ENCODE peak calls at places on chromosome 7, in six cellular contexts. L is HCT116, S is thyroid gland, F is heart left ventricle, W is stomach, Q is A549. T is an unnamed sample.

GRCh38 chr7:93178213-93178612 is 30.0 kb upstream of the SAMD9L start:
- DNase-seq in L (no peak), S (no peak), F (no peak), W (no peak), Q (peak; percentile 3), T (no peak)

GRCh38 chr7:10703981-10704380 is 269.7 kb upstream of the PHF14 start:
- DNase-seq in L (no peak), S (no peak), F (no peak), W (no peak), Q (no peak), T (no peak)

GRCh38 chr7:17333227-17333626 is 34.8 kb downstream of the AHR start:
- DNase-seq in L (no peak), S (no peak), F (no peak), W (no peak), Q (no peak), T (no peak)

GRCh38 chr7:18086165-18087030 is 58.8 kb upstream of the PRPS1L1 start:
- DNase-seq in L (no peak), S (peak; percentile 41), F (peak; percentile 66), W (no peak), Q (peak; percentile 18), T (no peak)

GRCh38 chr7:107045195-107045960 is 873 bp downstream of the PRKAR2B start:
- DNase-seq in L (no peak), S (no peak), F (no peak), W (no peak), Q (no peak), T (no peak)

GRCh38 chr7:26856481-26856880 is 7.9 kb downstream of the SKAP2 start:
- DNase-seq in L (no peak), S (no peak), F (no peak), W (no peak), Q (no peak), T (no peak)

GRCh38 chr7:136348142-136348541 is 371.0 kb upstream of the MTPN start:
- DNase-seq in L (no peak), S (no peak), F (no peak), W (no peak), Q (no peak), T (no peak)

GRCh38 chr7:66739477-66739876 is 1.1 kb upstream of the RABGEF1 start:
- DNase-seq in L (no peak), S (no peak), F (no peak), W (no peak), Q (no peak), T (no peak)

GRCh38 chr7:107091306-107091705 is 46.8 kb downstream of the PRKAR2B start:
- DNase-seq in L (no peak), S (no peak), F (no peak), W (no peak), Q (no peak), T (no peak)

GRCh38 chr7:41826641-41827040 is 123.8 kb upstream of the INHBA start:
- DNase-seq in L (no peak), S (no peak), F (no peak), W (no peak), Q (no peak), T (no peak)

GRCh38 chr7:149005427-149006344 is 22.6 kb downstream of the PDIA4 start:
- DNase-seq in L (peak; percentile 43), S (peak; percentile 73), F (peak; percentile 83), W (peak; percentile 88), Q (peak; percentile 70), T (peak; percentile 91)

GRCh38 chr7:69674701-69675182 is 76.5 kb downstream of the AUTS2 start:
- DNase-seq in L (no peak), S (no peak), F (no peak), W (no peak), Q (no peak), T (no peak)

GRCh38 chr7:74473116-74473515 is 19.4 kb downstream of the GTF2IRD1 start:
- DNase-seq in L (no peak), S (peak; percentile 65), F (no peak), W (no peak), Q (peak; percentile 34), T (no peak)

GRCh38 chr7:50644586-50644985 is 79.4 kb upstream of the DDC start:
- DNase-seq in L (no peak), S (no peak), F (no peak), W (no peak), Q (no peak), T (no peak)

GRCh38 chr7:8103282-8103681 is 134.7 kb downstream of the GLCCI1 start:
- DNase-seq in L (no peak), S (no peak), F (no peak), W (no peak), Q (no peak), T (no peak)

GRCh38 chr7:108201766-108202165 is 71.6 kb upstream of the LAMB4 start:
- DNase-seq in L (no peak), S (no peak), F (no peak), W (no peak), Q (no peak), T (no peak)

GRCh38 chr7:112116894-112117293 is 89.3 kb downstream of the DOCK4 start:
- DNase-seq in L (no peak), S (no peak), F (no peak), W (no peak), Q (no peak), T (no peak)

GRCh38 chr7:101814996-101815825 is 2.2 kb upstream of the CUX1 start:
- DNase-seq in L (no peak), S (peak; percentile 60), F (peak; percentile 69), W (peak; percentile 51), Q (peak; percentile 69), T (peak; percentile 35)

GRCh38 chr7:137953043-137953691 is 48.7 kb downstream of the CREB3L2 start:
- DNase-seq in L (no peak), S (no peak), F (no peak), W (no peak), Q (no peak), T (no peak)

GRCh38 chr7:135326636-135327280 is 93.1 kb downstream of the STRA8 start:
- DNase-seq in L (no peak), S (no peak), F (no peak), W (no peak), Q (no peak), T (no peak)

GRCh38 chr7:123143206-123143605 is 56.6 kb downstream of the SLC13A1 start:
- DNase-seq in L (no peak), S (no peak), F (no peak), W (no peak), Q (no peak), T (no peak)

GRCh38 chr7:41459183-41459582 is 243.7 kb downstream of the INHBA start:
- DNase-seq in L (no peak), S (no peak), F (no peak), W (no peak), Q (no peak), T (no peak)

DNA sequence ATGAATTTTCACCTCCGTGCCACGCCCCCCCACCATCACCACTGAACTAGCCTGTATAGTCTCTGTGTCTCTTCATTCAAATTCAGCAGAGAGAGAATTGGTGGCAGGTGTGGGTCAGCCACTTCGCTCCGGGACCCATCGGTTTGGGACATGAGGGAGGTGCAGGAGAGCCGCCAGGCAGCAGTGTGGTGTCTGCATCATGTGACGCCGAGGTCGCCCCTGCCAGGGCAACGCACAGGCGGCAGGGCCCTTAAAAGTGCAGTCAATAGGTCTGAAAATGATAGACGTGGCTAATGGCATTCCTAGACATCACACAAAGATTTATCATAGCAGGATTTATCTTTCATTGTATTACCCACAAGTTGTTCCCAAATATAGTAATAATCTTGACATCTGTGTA is 100.6 kb upstream of the RNF32 start:
- DNase-seq in L (no peak), S (no peak), F (no peak), W (no peak), Q (no peak), T (no peak)
- TF ChIP-seq POLR2A in L (no peak), S (no peak), F (no peak), W (no peak), Q (no peak), T (no peak)

GRCh38 chr7:100192951-100193350 is 15.2 kb downstream of the STAG3 start:
- DNase-seq in L (no peak), S (no peak), F (no peak), W (no peak), Q (no peak), T (no peak)
- H3K4me1 ChIP-seq in L (no peaks in the 10 kb centered on the region), S (peaks cover 15% of the 10 kb centered on the region), F (no peaks in the 10 kb centered on the region), W (no peaks in the 10 kb centered on the region), Q (peaks cover 4% of the 10 kb centered on the region), T (no peaks in the 10 kb centered on the region)

GRCh38 chr7:22863156-22863899 is 40.7 kb upstream of the TOMM7 start:
- DNase-seq in L (no peak), S (no peak), F (no peak), W (no peak), Q (no peak), T (peak; percentile 41)
- TF ChIP-seq POLR2A in L (no peak), S (no peak), F (no peak), W (no peak), Q (no peak), T (no peak)

DNA sequence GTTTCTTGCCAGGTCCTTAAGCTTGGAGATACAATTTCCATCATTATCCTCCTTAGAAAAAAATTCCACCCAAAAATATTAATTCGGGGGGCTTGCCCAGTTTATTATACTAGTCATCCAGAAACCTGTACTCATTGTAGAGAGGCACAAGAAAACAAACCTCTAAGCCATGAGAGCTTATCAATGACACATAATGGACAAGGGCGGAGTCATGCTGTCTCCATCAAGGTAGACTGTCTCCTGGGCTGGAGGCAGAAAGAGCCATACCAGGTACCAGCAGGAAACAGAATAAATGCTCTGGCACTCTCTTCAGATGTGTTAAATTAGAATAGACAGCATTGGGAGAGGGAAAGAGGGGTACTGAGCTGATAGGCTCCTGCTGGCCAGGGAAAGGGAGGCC is 69.8 kb upstream of the GSDME start:
- DNase-seq in L (no peak), S (no peak), F (no peak), W (no peak), Q (no peak), T (no peak)
- H3K4me1 ChIP-seq in L (peaks cover 72% of the 10 kb centered on the region), S (peaks cover 9% of the 10 kb centered on the region), F (peaks cover 21% of the 10 kb centered on the region), W (peaks cover 41% of the 10 kb centered on the region), Q (peaks cover 49% of the 10 kb centered on the region), T (no peaks in the 10 kb centered on the region)

GRCh38 chr7:152459724-152460251 is 24.0 kb upstream of the KMT2C start:
- DNase-seq in L (no peak), S (peak; percentile 88), F (no peak), W (no peak), Q (no peak), T (peak; percentile 62)

GRCh38 chr7:152463714-152464311 is 28.0 kb upstream of the KMT2C start:
- DNase-seq in L (peak; percentile 96), S (peak; percentile 100), F (peak; percentile 100), W (peak; percentile 100), Q (peak; percentile 96), T (peak; percentile 100)

GRCh38 chr7:152465118-152465387 is 29.2 kb upstream of the KMT2C start:
- DNase-seq in L (no peak), S (no peak), F (no peak), W (no peak), Q (no peak), T (no peak)

GRCh38 chr7:152464312-152465117 is 28.7 kb upstream of the KMT2C start:
- DNase-seq in L (peak; percentile 39), S (peak; percentile 74), F (peak; percentile 84), W (peak; percentile 76), Q (peak; percentile 88), T (peak; percentile 74)

GRCh38 chr7:152462995-152463713 is 27.4 kb upstream of the KMT2C start:
- DNase-seq in L (no peak), S (peak; percentile 60), F (no peak), W (no peak), Q (no peak), T (peak; percentile 59)
- TF ChIP-seq POLR2A in L (no peak), S (no peak), F (peak; percentile 16), W (peak; percentile 59), Q (peak; percentile 58), T (peak; percentile 81)

GRCh38 chr7:99408347-99409191 is at the start of the genes BUD31 and PDAP1:
- DNase-seq in L (peak; percentile 89), S (peak; percentile 94), F (peak; percentile 95), W (peak; percentile 92), Q (peak; percentile 96), T (peak; percentile 96)
- H3K4me1 ChIP-seq in L (peaks cover 13% of the 10 kb centered on the region), S (peaks cover 29% of the 10 kb centered on the region), F (peaks cover 51% of the 10 kb centered on the region), W (peaks cover 61% of the 10 kb centered on the region), Q (peaks cover 34% of the 10 kb centered on the region), T (peaks cover 46% of the 10 kb centered on the region)